ENCODE peak calls at places on chromosome 18, in six cellular contexts. D, G, Q, R, Y and E are unnamed samples.

GRCh38 chr18:76374330-76375281 is 120.4 kb downstream of the ZNF516 start:
- DNase-seq in D (no peak), G (no peak), Q (no peak), R (no peak), Y (no peak), E (peak)

GRCh38 chr18:48304906-48305693 is 104.1 kb downstream of the ZBTB7C start:
- DNase-seq in D (no peak), G (no peak), Q (no peak), R (no peak), Y (no peak), E (no peak)

GRCh38 chr18:3062798-3063563 is 50.0 kb upstream of the LPIN2 start:
- DNase-seq in D (peak), G (no peak), Q (peak), R (peak), Y (peak), E (peak)

GRCh38 chr18:25289040-25289631 is 62.8 kb downstream of the ZNF521 start:
- DNase-seq in D (peak), G (no peak), Q (peak), R (peak), Y (peak), E (no peak)

GRCh38 chr18:33581816-33582215 is 3.8 kb downstream of the ASXL3 start:
- DNase-seq in D (no peak), G (no peak), Q (no peak), R (no peak), Y (no peak), E (no peak)

GRCh38 chr18:57784816-57785144 is 18.3 kb downstream of the ATP8B1 start:
- DNase-seq in D (no peak), G (no peak), Q (no peak), R (no peak), Y (no peak), E (no peak)

GRCh38 chr18:657998-658946 is 819 bp downstream of the TYMS start:
- DNase-seq in D (peak), G (peak), Q (peak), R (peak), Y (peak), E (peak)

GRCh38 chr18:39345321-39345720 is 1779.7 kb upstream of the CELF4 start:
- DNase-seq in D (no peak), G (no peak), Q (peak), R (no peak), Y (peak), E (no peak)

GRCh38 chr18:77069931-77070330 is 62.7 kb downstream of the MBP start:
- DNase-seq in D (no peak), G (no peak), Q (no peak), R (no peak), Y (no peak), E (no peak)

GRCh38 chr18:10565835-10566234 is 40.0 kb downstream of the NAPG start:
- DNase-seq in D (no peak), G (no peak), Q (no peak), R (no peak), Y (no peak), E (no peak)

GRCh38 chr18:27361477-27361876 is 176.4 kb upstream of the CHST9 start:
- DNase-seq in D (no peak), G (no peak), Q (no peak), R (no peak), Y (no peak), E (no peak)

GRCh38 chr18:79396431-79397287 is 929 bp downstream of the NFATC1 start:
- DNase-seq in D (peak), G (no peak), Q (no peak), R (peak), Y (peak), E (peak)

GRCh38 chr18:64513401-64513800 is 364.5 kb upstream of the LINC00305 start:
- DNase-seq in D (no peak), G (peak), Q (no peak), R (no peak), Y (no peak), E (no peak)

GRCh38 chr18:35460719-35461118 is 37.0 kb downstream of the INO80C start:
- DNase-seq in D (no peak), G (no peak), Q (no peak), R (peak), Y (no peak), E (no peak)

GRCh38 chr18:52341617-52342381 is 1.8 kb downstream of the DCC start:
- DNase-seq in D (no peak), G (no peak), Q (no peak), R (peak), Y (peak), E (no peak)

GRCh38 chr18:63763831-63764600 is 11.2 kb upstream of the SERPINB7 start:
- DNase-seq in D (no peak), G (no peak), Q (peak), R (peak), Y (no peak), E (no peak)

GRCh38 chr18:2912357-2913299 is 65.8 kb downstream of the EMILIN2 start:
- DNase-seq in D (no peak), G (no peak), Q (no peak), R (no peak), Y (no peak), E (no peak)

GRCh38 chr18:58601468-58602266 is 27.2 kb downstream of the ALPK2 start:
- DNase-seq in D (no peak), G (no peak), Q (no peak), R (no peak), Y (no peak), E (no peak)

GRCh38 chr18:5510109-5510846 is 33.5 kb downstream of the EPB41L3 start:
- DNase-seq in D (no peak), G (no peak), Q (no peak), R (peak), Y (peak), E (no peak)

GRCh38 chr18:59055345-59056032 is 84.2 kb upstream of the SEC11C start:
- DNase-seq in D (peak), G (no peak), Q (no peak), R (peak), Y (no peak), E (no peak)

GRCh38 chr18:26621161-26622026 is 73.0 kb upstream of the KCTD1 start:
- DNase-seq in D (peak), G (no peak), Q (no peak), R (peak), Y (peak), E (peak)

GRCh38 chr18:63155169-63155852 is 164.3 kb downstream of the BCL2 start:
- DNase-seq in D (peak), G (peak), Q (no peak), R (peak), Y (no peak), E (peak)

GRCh38 chr18:51069885-51070284 is 39.9 kb downstream of the SMAD4 start:
- DNase-seq in D (no peak), G (no peak), Q (no peak), R (no peak), Y (no peak), E (no peak)

GRCh38 chr18:61901334-61901986 is 8.7 kb upstream of the RNF152 start:
- DNase-seq in D (peak), G (peak), Q (no peak), R (peak), Y (peak), E (no peak)

GRCh38 chr18:22681912-22682311 is 251.2 kb upstream of the RBBP8 start:
- DNase-seq in D (no peak), G (no peak), Q (no peak), R (no peak), Y (no peak), E (no peak)

GRCh38 chr18:32289480-32290075 is 99.7 kb downstream of the MEP1B start:
- DNase-seq in D (peak), G (peak), Q (peak), R (peak), Y (peak), E (no peak)

GRCh38 chr18:67194886-67195285 is 321.6 kb downstream of the DSEL start:
- DNase-seq in D (peak), G (no peak), Q (no peak), R (no peak), Y (no peak), E (no peak)

GRCh38 chr18:80246656-80247402 is 485 bp downstream of the PARD6G start:
- DNase-seq in D (peak), G (peak), Q (no peak), R (peak), Y (no peak), E (peak)

GRCh38 chr18:26956894-26957293 is 91.4 kb upstream of the AQP4 start:
- DNase-seq in D (no peak), G (no peak), Q (no peak), R (no peak), Y (no peak), E (no peak)

GRCh38 chr18:23138470-23138869 is 3.2 kb downstream of the CABLES1 start:
- DNase-seq in D (peak), G (no peak), Q (no peak), R (no peak), Y (no peak), E (no peak)

GRCh38 chr18:74226666-74227065 is 65.1 kb downstream of the CYB5A start:
- DNase-seq in D (no peak), G (no peak), Q (no peak), R (no peak), Y (no peak), E (no peak)

GRCh38 chr18:39105095-39105494 is 1539.5 kb upstream of the CELF4 start:
- DNase-seq in D (no peak), G (no peak), Q (no peak), R (no peak), Y (no peak), E (no peak)

GRCh38 chr18:42850174-42850766 is 265.2 kb downstream of the RIT2 start:
- DNase-seq in D (no peak), G (no peak), Q (no peak), R (no peak), Y (no peak), E (no peak)

GRCh38 chr18:2337552-2338141 is 233.7 kb downstream of the METTL4 start:
- DNase-seq in D (peak), G (no peak), Q (no peak), R (peak), Y (peak), E (peak)